ENCODE peak calls at places on chromosomes 5 and 9, in four cellular contexts. Z is stomach, W is cardiac muscle cell, M is psoas muscle. J is an unnamed sample. For H3K36me3, the result is how much of the 10 kb centered on the place peaks cover.

GRCh38 chr9:91187965-91188344 is 173.8 kb downstream of the AUH start:
- DNase-seq in Z (no peak), W (no peak), M (no peak), J (no peak)

GRCh38 chr5:107801061-107801460 is 130.3 kb upstream of the EFNA5 start:
- DNase-seq in Z (no peak), W (no peak), M (no peak), J (no peak)

GRCh38 chr9:124008307-124008854 is 3.2 kb upstream of the LHX2 start:
- DNase-seq in Z (no peak), W (no peak), M (no peak), J (no peak)

GRCh38 chr9:87292449-87293191 is 205.0 kb upstream of the DAPK1 start:
- DNase-seq in Z (no peak), W (no peak), M (no peak), J (no peak)

GRCh38 chr9:80175286-80175906 is 603.6 kb downstream of the TLE4 start:
- DNase-seq in Z (peak), W (peak), M (no peak), J (no peak)

GRCh38 chr5:1801061-1801953 is at the start of gene NDUFS6:
- DNase-seq in Z (peak), W (peak), M (peak), J (peak)

GRCh38 chr5:83925952-83926351 is 205.3 kb upstream of the HAPLN1 start:
- DNase-seq in Z (no peak), W (peak), M (no peak), J (no peak)

GRCh38 chr9:133881671-133882381 is 110.3 kb downstream of the VAV2 start:
- DNase-seq in Z (no peak), W (no peak), M (no peak), J (no peak)

GRCh38 chr5:2010940-2011339 is 128.2 kb upstream of the IRX4 start:
- DNase-seq in Z (no peak), W (no peak), M (no peak), J (no peak)

GRCh38 chr9:89595646-89596045 is 9.2 kb upstream of the GADD45G start:
- DNase-seq in Z (no peak), W (no peak), M (no peak), J (no peak)

GRCh38 chr9:111934747-111935146 is 38.1 kb downstream of the UGCG start:
- DNase-seq in Z (no peak), W (no peak), M (no peak), J (no peak)

GRCh38 chr5:113068559-113068958 is 92.0 kb downstream of the DCP2 start:
- DNase-seq in Z (no peak), W (no peak), M (no peak), J (no peak)

GRCh38 chr9:15720861-15721260 is 168.0 kb downstream of the CCDC171 start:
- DNase-seq in Z (no peak), W (no peak), M (no peak), J (no peak)

GRCh38 chr5:135737701-135738563 is 96.5 kb upstream of the SLC25A48 start:
- DNase-seq in Z (no peak), W (peak), M (no peak), J (no peak)

GRCh38 chr5:178142642-178143041 is 11.0 kb downstream of the NHP2 start:
- DNase-seq in Z (no peak), W (no peak), M (no peak), J (no peak)

GRCh38 chr5:164098536-164098935 is 593.1 kb downstream of the MAT2B start:
- DNase-seq in Z (no peak), W (no peak), M (no peak), J (no peak)

GRCh38 chr9:109440797-109441287 is 57.3 kb downstream of the PTPN3 start:
- DNase-seq in Z (peak), W (peak), M (no peak), J (peak)

GRCh38 chr5:105448251-105448650 is 1885.7 kb upstream of the NUDT12 start:
- DNase-seq in Z (no peak), W (no peak), M (no peak), J (no peak)

GRCh38 chr9:137278913-137279711 is 1.6 kb downstream of the TOR4A start:
- DNase-seq in Z (no peak), W (no peak), M (no peak), J (peak)

GRCh38 chr5:68543212-68543611 is 327.7 kb downstream of the PIK3R1 start:
- DNase-seq in Z (no peak), W (no peak), M (no peak), J (no peak)

GRCh38 chr5:122030251-122030650 is 47.8 kb downstream of the LOX start:
- DNase-seq in Z (no peak), W (no peak), M (no peak), J (no peak)

GRCh38 chr9:131407717-131408195 is 13.9 kb downstream of the PRRC2B start:
- DNase-seq in Z (no peak), W (peak), M (no peak), J (no peak)

GRCh38 chr5:72559866-72560766 is 52.9 kb upstream of the ZNF366 start:
- DNase-seq in Z (no peak), W (peak), M (no peak), J (no peak)

GRCh38 chr9:137127301-137128157 is 11.4 kb upstream of the GRIN1 start:
- DNase-seq in Z (peak), W (no peak), M (no peak), J (no peak)

GRCh38 chr5:35188041-35188457 is 42.2 kb downstream of the PRLR start:
- DNase-seq in Z (peak), W (no peak), M (no peak), J (no peak)

GRCh38 chr5:72242796-72243475 is 77.1 kb downstream of the MRPS27 start:
- DNase-seq in Z (no peak), W (no peak), M (no peak), J (no peak)

GRCh38 chr5:68140763-68141162 is 74.8 kb upstream of the PIK3R1 start:
- DNase-seq in Z (no peak), W (no peak), M (no peak), J (no peak)

GRCh38 chr9:130715270-130716077 is 21.9 kb downstream of the EXOSC2 start:
- DNase-seq in Z (no peak), W (peak), M (no peak), J (no peak)

GRCh38 chr5:54651482-54652076 is 134.0 kb downstream of the SNX18 start:
- DNase-seq in Z (peak), W (peak), M (peak), J (no peak)

GRCh38 chr5:139644001-139644456 is 4.1 kb upstream of the CXXC5 start:
- DNase-seq in Z (peak), W (no peak), M (peak), J (no peak)

GRCh38 chr5:76874088-76874581 is 24.3 kb downstream of the S100Z start:
- DNase-seq in Z (no peak), W (peak), M (no peak), J (peak)

GRCh38 chr5:32275421-32275765 is 37.3 kb downstream of the MTMR12 start:
- DNase-seq in Z (no peak), W (no peak), M (no peak), J (no peak)

GRCh38 chr9:105694320-105694847 is at the start of gene TMEM38B:
- DNase-seq in Z (peak), W (peak), M (peak), J (peak)

GRCh38 chr5:144028644-144029043 is 141.8 kb downstream of the YIPF5 start:
- DNase-seq in Z (no peak), W (no peak), M (no peak), J (no peak)

GRCh38 chr9:109418827-109419226 is 79.3 kb downstream of the PTPN3 start:
- DNase-seq in Z (no peak), W (no peak), M (no peak), J (peak)

GRCh38 chr5:159104058-159104651 is 4.4 kb upstream of the EBF1 start:
- DNase-seq in Z (no peak), W (peak), M (peak), J (peak)

GRCh38 chr5:149764086-149764485 is 34.0 kb downstream of the PPARGC1B start:
- DNase-seq in Z (no peak), W (no peak), M (no peak), J (no peak)

GRCh38 chr5:149762958-149763630 is 33.0 kb downstream of the PPARGC1B start:
- DNase-seq in Z (no peak), W (peak), M (no peak), J (no peak)

GRCh38 chr5:149767278-149767550 is 37.1 kb downstream of the PPARGC1B start:
- DNase-seq in Z (no peak), W (no peak), M (no peak), J (no peak)

GRCh38 chr5:149765932-149766331 is 35.8 kb downstream of the PPARGC1B start:
- DNase-seq in Z (no peak), W (no peak), M (no peak), J (no peak)

DNA sequence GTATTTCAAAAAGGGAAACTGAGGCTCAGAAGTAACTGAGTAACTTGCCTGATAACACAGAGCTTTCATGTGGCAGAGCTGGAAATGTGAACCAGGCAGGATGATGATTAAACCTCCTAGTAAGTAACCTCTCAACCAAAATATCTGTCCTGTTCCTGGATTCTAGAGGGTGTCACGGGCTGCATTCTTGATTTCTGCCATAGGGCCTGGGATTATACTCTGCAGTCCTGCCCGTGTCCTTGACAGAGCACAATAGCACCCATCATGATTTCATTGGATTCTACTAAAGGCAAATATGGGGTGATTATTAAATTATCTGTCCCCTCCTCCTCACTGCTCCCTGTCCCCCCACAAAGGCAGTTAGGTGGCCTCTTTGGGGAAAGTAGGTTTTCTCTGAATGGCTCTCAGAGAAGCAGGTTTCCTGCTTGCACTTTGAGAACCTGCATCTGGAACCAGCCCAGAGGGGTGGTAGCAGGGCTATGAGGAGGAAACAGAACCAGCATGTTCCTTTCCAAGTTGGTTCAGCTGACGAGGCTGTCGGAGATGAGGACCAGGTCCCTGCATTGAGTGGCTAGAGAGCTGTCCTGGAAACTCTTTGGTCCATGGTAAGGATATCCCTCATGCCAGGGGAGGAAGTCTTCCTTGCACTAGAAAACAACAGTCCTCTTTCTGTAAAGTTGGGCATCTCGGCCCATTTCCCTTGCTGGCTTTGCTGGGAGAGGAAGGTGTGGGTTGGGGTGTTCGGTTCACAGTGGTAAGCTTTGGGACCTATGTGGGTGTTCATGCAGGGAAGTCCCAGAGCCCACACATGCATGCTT is 36.6 kb downstream of the PPARGC1B start:
- DNase-seq in Z (no peak), W (no peak), M (no peak), J (no peak)
- TF ChIP-seq CTCF in Z (no peak), W (no peak), M (no peak), J (no peak)

GRCh38 chr9:95171001-95171400 is 146.5 kb downstream of the FANCC start:
- DNase-seq in Z (no peak), W (no peak), M (no peak), J (peak)
- H3K4me3 ChIP-seq in Z (no peak), W (no peak), M (no peak), J (no peak)

DNA sequence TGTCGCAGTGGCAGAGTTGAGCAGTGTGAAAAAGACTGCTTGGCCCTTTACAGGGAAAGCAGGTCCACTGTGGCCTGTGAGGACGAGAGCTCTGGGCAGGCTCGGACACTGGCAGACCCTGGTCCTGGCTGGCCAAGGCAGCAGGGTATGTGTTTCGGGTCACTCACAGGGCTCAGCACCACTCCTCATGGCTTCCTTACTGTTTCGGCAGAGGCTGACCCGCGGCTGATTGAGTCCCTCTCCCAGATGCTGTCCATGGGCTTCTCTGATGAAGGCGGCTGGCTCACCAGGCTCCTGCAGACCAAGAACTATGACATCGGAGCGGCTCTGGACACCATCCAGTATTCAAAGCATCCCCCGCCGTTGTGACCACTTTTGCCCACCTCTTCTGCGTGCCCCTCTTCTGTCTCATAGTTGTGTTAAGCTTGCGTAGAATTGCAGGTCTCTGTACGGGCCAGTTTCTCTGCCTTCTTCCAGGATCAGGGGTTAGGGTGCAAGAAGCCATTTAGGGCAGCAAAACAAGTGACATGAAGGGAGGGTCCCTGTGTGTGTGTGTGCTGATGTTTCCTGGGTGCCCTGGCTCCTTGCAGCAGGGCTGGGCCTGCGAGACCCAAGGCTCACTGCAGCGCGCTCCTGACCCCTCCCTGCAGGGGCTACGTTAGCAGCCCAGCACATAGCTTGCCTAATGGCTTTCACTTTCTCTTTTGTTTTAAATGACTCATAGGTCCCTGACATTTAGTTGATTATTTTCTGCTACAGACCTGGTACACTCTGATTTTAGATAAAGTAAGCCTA is 15.7 kb downstream of the SQSTM1 start:
- DNase-seq in Z (no peak), W (no peak), M (peak), J (no peak)
- H3K36me3 ChIP-seq in Z (half or more), W (under half), M (under half), J (under half)

DNA sequence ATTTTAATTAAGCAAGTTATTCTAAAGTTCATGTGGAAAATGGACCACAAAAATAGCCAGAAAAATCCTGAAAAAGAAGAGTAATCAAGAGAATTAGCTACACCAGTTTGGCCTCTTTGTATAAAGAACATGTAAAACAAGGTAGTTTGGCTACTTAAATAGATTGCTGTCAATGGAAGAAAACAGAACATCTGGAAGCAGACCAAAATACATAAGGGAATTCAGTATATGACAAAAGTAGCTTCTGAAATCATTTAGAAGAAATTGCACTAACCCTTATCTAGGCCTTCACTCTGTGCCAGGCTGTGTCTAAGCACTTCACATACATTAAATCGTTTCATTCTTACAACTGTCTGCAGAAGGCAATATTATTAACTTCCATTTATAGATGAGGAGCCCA is 156.6 kb downstream of the PRDM6 start:
- DNase-seq in Z (no peak), W (no peak), M (no peak), J (no peak)
- TF ChIP-seq CTCF in Z (no peak), W (no peak), M (no peak), J (no peak)

DNA sequence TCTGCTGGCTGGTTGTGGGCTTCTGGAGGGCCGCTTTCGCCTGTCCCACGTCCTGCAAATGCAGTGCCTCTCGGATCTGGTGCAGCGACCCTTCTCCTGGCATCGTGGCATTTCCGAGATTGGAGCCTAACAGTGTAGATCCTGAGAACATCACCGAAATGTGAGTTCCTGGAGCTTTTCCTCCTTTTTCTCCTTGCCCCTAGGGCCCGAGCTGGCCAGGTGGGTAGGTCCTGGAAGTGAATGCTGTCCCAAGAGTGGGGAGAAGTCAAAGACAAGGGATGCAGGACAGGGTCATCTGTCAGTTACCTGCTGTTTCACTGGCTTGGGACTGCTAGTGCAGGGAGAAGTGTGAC is 1.2 kb downstream of the NTRK2 start:
- DNase-seq in Z (no peak), W (no peak), M (no peak), J (no peak)
- H3K4me3 ChIP-seq in Z (peak), W (peak), M (peak), J (no peak)